ENCODE peak calls at places on chromosomes 13 and 19, in eight cellular contexts. One of them, this sample, is unnamed.

GRCh38 chr19:32351807-32352630 is 6.6 kb downstream of the ZNF507 start:
- DNase-seq in CD4-positive, alpha-beta T cell: no peak
- DNase-seq in HL-60: no peak
- DNase-seq in Panc1: no peak
- DNase-seq in WERI-Rb-1: no peak
- DNase-seq in pancreas: no peak
- DNase-seq in psoas muscle: no peak
- DNase-seq in thoracic aorta: no peak
- DNase-seq in this sample: no peak

GRCh38 chr13:87878706-87879105 is 207.5 kb downstream of the SLITRK5 start:
- DNase-seq in CD4-positive, alpha-beta T cell: no peak
- DNase-seq in HL-60: no peak
- DNase-seq in Panc1: no peak
- DNase-seq in WERI-Rb-1: no peak
- DNase-seq in pancreas: no peak
- DNase-seq in psoas muscle: no peak
- DNase-seq in thoracic aorta: no peak
- DNase-seq in this sample: no peak

GRCh38 chr13:71417205-71417604 is 449.8 kb downstream of the DACH1 start:
- DNase-seq in CD4-positive, alpha-beta T cell: no peak
- DNase-seq in HL-60: no peak
- DNase-seq in Panc1: no peak
- DNase-seq in WERI-Rb-1: no peak
- DNase-seq in pancreas: no peak
- DNase-seq in psoas muscle: no peak
- DNase-seq in thoracic aorta: no peak
- DNase-seq in this sample: no peak

GRCh38 chr13:44573790-44574465 is 2.2 kb downstream of the TSC22D1 start:
- DNase-seq in CD4-positive, alpha-beta T cell: no peak
- DNase-seq in HL-60: peak; percentile 11
- DNase-seq in Panc1: no peak
- DNase-seq in WERI-Rb-1: no peak
- DNase-seq in pancreas: no peak
- DNase-seq in psoas muscle: no peak
- DNase-seq in thoracic aorta: no peak
- DNase-seq in this sample: no peak

GRCh38 chr13:24618219-24618955 is 61.8 kb upstream of the ATP12A start:
- DNase-seq in CD4-positive, alpha-beta T cell: peak; percentile 40
- DNase-seq in HL-60: peak; percentile 33
- DNase-seq in Panc1: no peak
- DNase-seq in WERI-Rb-1: no peak
- DNase-seq in pancreas: no peak
- DNase-seq in psoas muscle: no peak
- DNase-seq in thoracic aorta: no peak
- DNase-seq in this sample: no peak

GRCh38 chr19:6639439-6639838 is 30.5 kb downstream of the TNFSF14 start:
- DNase-seq in CD4-positive, alpha-beta T cell: no peak
- DNase-seq in HL-60: no peak
- DNase-seq in Panc1: peak; percentile 88
- DNase-seq in WERI-Rb-1: no peak
- DNase-seq in pancreas: no peak
- DNase-seq in psoas muscle: no peak
- DNase-seq in thoracic aorta: no peak
- DNase-seq in this sample: no peak

GRCh38 chr13:27666951-27667350 is 45.3 kb downstream of the POLR1D start:
- DNase-seq in CD4-positive, alpha-beta T cell: no peak
- DNase-seq in HL-60: no peak
- DNase-seq in Panc1: no peak
- DNase-seq in WERI-Rb-1: no peak
- DNase-seq in pancreas: no peak
- DNase-seq in psoas muscle: no peak
- DNase-seq in thoracic aorta: no peak
- DNase-seq in this sample: peak; percentile 57

GRCh38 chr19:30857388-30857787 is 485.2 kb downstream of the ZNF536 start:
- DNase-seq in CD4-positive, alpha-beta T cell: no peak
- DNase-seq in HL-60: no peak
- DNase-seq in Panc1: no peak
- DNase-seq in WERI-Rb-1: no peak
- DNase-seq in pancreas: no peak
- DNase-seq in psoas muscle: no peak
- DNase-seq in thoracic aorta: no peak
- DNase-seq in this sample: no peak

GRCh38 chr19:1752757-1753728 is at the start of gene ONECUT3:
- DNase-seq in CD4-positive, alpha-beta T cell: no peak
- DNase-seq in HL-60: no peak
- DNase-seq in Panc1: no peak
- DNase-seq in WERI-Rb-1: no peak
- DNase-seq in pancreas: no peak
- DNase-seq in psoas muscle: no peak
- DNase-seq in thoracic aorta: no peak
- DNase-seq in this sample: no peak

GRCh38 chr19:29507081-29507860 is 18.5 kb upstream of the VSTM2B start:
- DNase-seq in CD4-positive, alpha-beta T cell: no peak
- DNase-seq in HL-60: no peak
- DNase-seq in Panc1: no peak
- DNase-seq in WERI-Rb-1: no peak
- DNase-seq in pancreas: peak; percentile 35
- DNase-seq in psoas muscle: no peak
- DNase-seq in thoracic aorta: no peak
- DNase-seq in this sample: no peak

GRCh38 chr13:111502957-111503356 is 182.5 kb downstream of the TEX29 start:
- DNase-seq in CD4-positive, alpha-beta T cell: no peak
- DNase-seq in HL-60: no peak
- DNase-seq in Panc1: no peak
- DNase-seq in WERI-Rb-1: peak; percentile 1
- DNase-seq in pancreas: no peak
- DNase-seq in psoas muscle: no peak
- DNase-seq in thoracic aorta: no peak
- DNase-seq in this sample: no peak

GRCh38 chr13:72820156-72820897 is 38.4 kb downstream of the PIBF1 start:
- DNase-seq in CD4-positive, alpha-beta T cell: no peak
- DNase-seq in HL-60: no peak
- DNase-seq in Panc1: no peak
- DNase-seq in WERI-Rb-1: no peak
- DNase-seq in pancreas: no peak
- DNase-seq in psoas muscle: no peak
- DNase-seq in thoracic aorta: no peak
- DNase-seq in this sample: no peak

GRCh38 chr13:97506511-97506910 is 72.5 kb downstream of the RAP2A start:
- DNase-seq in CD4-positive, alpha-beta T cell: no peak
- DNase-seq in HL-60: no peak
- DNase-seq in Panc1: no peak
- DNase-seq in WERI-Rb-1: no peak
- DNase-seq in pancreas: no peak
- DNase-seq in psoas muscle: no peak
- DNase-seq in thoracic aorta: no peak
- DNase-seq in this sample: no peak

GRCh38 chr19:43782689-43783231 is 2.0 kb upstream of the KCNN4 start:
- DNase-seq in CD4-positive, alpha-beta T cell: no peak
- DNase-seq in HL-60: no peak
- DNase-seq in Panc1: no peak
- DNase-seq in WERI-Rb-1: no peak
- DNase-seq in pancreas: no peak
- DNase-seq in psoas muscle: no peak
- DNase-seq in thoracic aorta: no peak
- DNase-seq in this sample: no peak

GRCh38 chr19:2811221-2811722 is 8.4 kb upstream of the ZNF554 start:
- DNase-seq in CD4-positive, alpha-beta T cell: no peak
- DNase-seq in HL-60: no peak
- DNase-seq in Panc1: no peak
- DNase-seq in WERI-Rb-1: no peak
- DNase-seq in pancreas: no peak
- DNase-seq in psoas muscle: no peak
- DNase-seq in thoracic aorta: no peak
- DNase-seq in this sample: no peak

GRCh38 chr13:105984236-105984635 is 551.2 kb downstream of the EFNB2 start:
- DNase-seq in CD4-positive, alpha-beta T cell: no peak
- DNase-seq in HL-60: no peak
- DNase-seq in Panc1: no peak
- DNase-seq in WERI-Rb-1: no peak
- DNase-seq in pancreas: no peak
- DNase-seq in psoas muscle: no peak
- DNase-seq in thoracic aorta: no peak
- DNase-seq in this sample: no peak

GRCh38 chr13:36764536-36764935 is 54.5 kb upstream of the RFXAP start:
- DNase-seq in CD4-positive, alpha-beta T cell: no peak
- DNase-seq in HL-60: no peak
- DNase-seq in Panc1: no peak
- DNase-seq in WERI-Rb-1: no peak
- DNase-seq in pancreas: no peak
- DNase-seq in psoas muscle: no peak
- DNase-seq in thoracic aorta: no peak
- DNase-seq in this sample: no peak

GRCh38 chr19:49678970-49679831 is 2.1 kb downstream of the PRMT1 start:
- DNase-seq in CD4-positive, alpha-beta T cell: no peak
- DNase-seq in HL-60: no peak
- DNase-seq in Panc1: no peak
- DNase-seq in WERI-Rb-1: peak; percentile 82
- DNase-seq in pancreas: no peak
- DNase-seq in psoas muscle: peak; percentile 71
- DNase-seq in thoracic aorta: no peak
- DNase-seq in this sample: no peak
- H3K27ac ChIP-seq in CD4-positive, alpha-beta T cell: peak overlapping the region; percentile 98
- H3K27ac ChIP-seq in HL-60: no peak overlapping the region
- H3K27ac ChIP-seq in Panc1: no peak overlapping the region
- H3K27ac ChIP-seq in WERI-Rb-1: peak overlapping the region; percentile 99
- H3K27ac ChIP-seq in pancreas: no peak overlapping the region
- H3K27ac ChIP-seq in psoas muscle: peak overlapping the region; percentile 99
- H3K27ac ChIP-seq in thoracic aorta: no peak overlapping the region
- H3K27ac ChIP-seq in this sample: no peak overlapping the region

GRCh38 chr19:4691383-4691782 is 21.2 kb upstream of the MYDGF start:
- DNase-seq in CD4-positive, alpha-beta T cell: no peak
- DNase-seq in HL-60: no peak
- DNase-seq in Panc1: no peak
- DNase-seq in WERI-Rb-1: no peak
- DNase-seq in pancreas: no peak
- DNase-seq in psoas muscle: no peak
- DNase-seq in thoracic aorta: no peak
- DNase-seq in this sample: no peak

GRCh38 chr19:4689403-4689802 is 19.3 kb upstream of the MYDGF start:
- DNase-seq in CD4-positive, alpha-beta T cell: no peak
- DNase-seq in HL-60: no peak
- DNase-seq in Panc1: no peak
- DNase-seq in WERI-Rb-1: no peak
- DNase-seq in pancreas: no peak
- DNase-seq in psoas muscle: no peak
- DNase-seq in thoracic aorta: no peak
- DNase-seq in this sample: no peak

GRCh38 chr19:4688587-4688986 is 18.4 kb upstream of the MYDGF start:
- DNase-seq in CD4-positive, alpha-beta T cell: no peak
- DNase-seq in HL-60: no peak
- DNase-seq in Panc1: no peak
- DNase-seq in WERI-Rb-1: no peak
- DNase-seq in pancreas: no peak
- DNase-seq in psoas muscle: no peak
- DNase-seq in thoracic aorta: no peak
- DNase-seq in this sample: no peak

GRCh38 chr19:4692275-4693077 is 22.3 kb upstream of the MYDGF start:
- DNase-seq in CD4-positive, alpha-beta T cell: no peak
- DNase-seq in HL-60: no peak
- DNase-seq in Panc1: no peak
- DNase-seq in WERI-Rb-1: peak; percentile 83
- DNase-seq in pancreas: no peak
- DNase-seq in psoas muscle: no peak
- DNase-seq in thoracic aorta: no peak
- DNase-seq in this sample: no peak

GRCh38 chr19:4690362-4690761 is 20.2 kb upstream of the MYDGF start:
- DNase-seq in CD4-positive, alpha-beta T cell: no peak
- DNase-seq in HL-60: no peak
- DNase-seq in Panc1: no peak
- DNase-seq in WERI-Rb-1: no peak
- DNase-seq in pancreas: no peak
- DNase-seq in psoas muscle: no peak
- DNase-seq in thoracic aorta: no peak
- DNase-seq in this sample: no peak
- H3K27ac ChIP-seq in CD4-positive, alpha-beta T cell: no peak overlapping the region
- H3K27ac ChIP-seq in HL-60: no peak overlapping the region
- H3K27ac ChIP-seq in Panc1: no peak overlapping the region
- H3K27ac ChIP-seq in WERI-Rb-1: no peak overlapping the region
- H3K27ac ChIP-seq in pancreas: no peak overlapping the region
- H3K27ac ChIP-seq in psoas muscle: no peak overlapping the region
- H3K27ac ChIP-seq in thoracic aorta: no peak overlapping the region
- H3K27ac ChIP-seq in this sample: no peak overlapping the region

GRCh38 chr19:47511681-47512080 is 3.2 kb downstream of the NAPA start:
- DNase-seq in CD4-positive, alpha-beta T cell: no peak
- DNase-seq in HL-60: no peak
- DNase-seq in Panc1: no peak
- DNase-seq in WERI-Rb-1: peak; percentile 94
- DNase-seq in pancreas: peak; percentile 54
- DNase-seq in psoas muscle: peak; percentile 60
- DNase-seq in thoracic aorta: no peak
- DNase-seq in this sample: no peak

GRCh38 chr19:47510516-47511127 is 4.2 kb downstream of the NAPA start:
- DNase-seq in CD4-positive, alpha-beta T cell: no peak
- DNase-seq in HL-60: no peak
- DNase-seq in Panc1: no peak
- DNase-seq in WERI-Rb-1: no peak
- DNase-seq in pancreas: peak; percentile 44
- DNase-seq in psoas muscle: no peak
- DNase-seq in thoracic aorta: no peak
- DNase-seq in this sample: no peak

GRCh38 chr19:47509973-47510372 is 4.9 kb downstream of the NAPA start:
- DNase-seq in CD4-positive, alpha-beta T cell: no peak
- DNase-seq in HL-60: no peak
- DNase-seq in Panc1: no peak
- DNase-seq in WERI-Rb-1: no peak
- DNase-seq in pancreas: no peak
- DNase-seq in psoas muscle: peak; percentile 55
- DNase-seq in thoracic aorta: peak; percentile 40
- DNase-seq in this sample: no peak

GRCh38 chr19:47512183-47512947 is 2.5 kb downstream of the NAPA start:
- DNase-seq in CD4-positive, alpha-beta T cell: no peak
- DNase-seq in HL-60: peak; percentile 54
- DNase-seq in Panc1: no peak
- DNase-seq in WERI-Rb-1: peak; percentile 64
- DNase-seq in pancreas: no peak
- DNase-seq in psoas muscle: no peak
- DNase-seq in thoracic aorta: no peak
- DNase-seq in this sample: peak; percentile 57

GRCh38 chr19:47511128-47511517 is 3.7 kb downstream of the NAPA start:
- DNase-seq in CD4-positive, alpha-beta T cell: no peak
- DNase-seq in HL-60: no peak
- DNase-seq in Panc1: no peak
- DNase-seq in WERI-Rb-1: no peak
- DNase-seq in pancreas: no peak
- DNase-seq in psoas muscle: peak; percentile 52
- DNase-seq in thoracic aorta: no peak
- DNase-seq in this sample: peak; percentile 85
- H3K27ac ChIP-seq in CD4-positive, alpha-beta T cell: no peak overlapping the region
- H3K27ac ChIP-seq in HL-60: no peak overlapping the region
- H3K27ac ChIP-seq in Panc1: no peak overlapping the region
- H3K27ac ChIP-seq in WERI-Rb-1: peak overlapping the region; percentile 98
- H3K27ac ChIP-seq in pancreas: peak overlapping the region; percentile 62
- H3K27ac ChIP-seq in psoas muscle: peak overlapping the region; percentile 99
- H3K27ac ChIP-seq in thoracic aorta: peak overlapping the region; percentile 56
- H3K27ac ChIP-seq in this sample: peak overlapping the region; percentile 95

DNA sequence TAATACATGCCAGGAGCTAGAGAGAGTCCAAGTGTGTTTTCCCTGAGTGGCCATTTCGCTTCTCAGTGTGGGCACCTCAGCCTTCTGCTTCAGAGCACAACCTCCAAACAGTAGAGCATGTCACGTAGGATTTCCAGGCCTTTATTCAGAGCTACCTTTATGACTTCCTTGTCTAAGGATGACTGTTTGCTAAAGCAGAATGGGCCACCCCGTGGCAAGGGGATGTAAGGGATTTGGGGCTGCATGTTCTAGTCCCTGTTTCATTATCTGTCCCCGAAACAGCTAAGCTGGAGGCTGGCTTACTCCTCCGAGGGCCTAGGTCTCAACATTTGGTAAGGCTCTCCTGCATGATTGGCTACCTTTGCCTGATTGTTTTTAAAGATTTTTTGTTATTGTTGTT is 6.0 kb downstream of the RNASEH2B start:
- DNase-seq in CD4-positive, alpha-beta T cell: peak; percentile 21
- DNase-seq in HL-60: peak; percentile 89
- DNase-seq in Panc1: no peak
- DNase-seq in WERI-Rb-1: no peak
- DNase-seq in pancreas: no peak
- DNase-seq in psoas muscle: no peak
- DNase-seq in thoracic aorta: no peak
- DNase-seq in this sample: no peak
- H3K27ac ChIP-seq in CD4-positive, alpha-beta T cell: no peak overlapping the region
- H3K27ac ChIP-seq in HL-60: peak overlapping the region; percentile 99
- H3K27ac ChIP-seq in Panc1: peak overlapping the region; percentile 3
- H3K27ac ChIP-seq in WERI-Rb-1: no peak overlapping the region
- H3K27ac ChIP-seq in pancreas: no peak overlapping the region
- H3K27ac ChIP-seq in psoas muscle: no peak overlapping the region
- H3K27ac ChIP-seq in thoracic aorta: no peak overlapping the region
- H3K27ac ChIP-seq in this sample: no peak overlapping the region